ENCODE peak calls at places on chromosomes 3 and 15, in seven cellular contexts. N is HS-5, A is HEK293T, D is nephron progenitor cell, U is NCI-H226, E is foreskin melanocyte, V is KBM-7. R is an unnamed sample.

GRCh38 chr3:127544806-127545545 is 45.6 kb downstream of the TPRA1 start:
- DNase-seq in V (no peak), A (no peak), U (no peak), N (no peak), D (no peak), E (no peak), R (no peak)

GRCh38 chr3:57298041-57298440 is 5.6 kb upstream of the ASB14 start:
- DNase-seq in A (no peak), U (peak), N (peak), D (no peak), E (no peak), V (no peak), R (no peak)

GRCh38 chr3:69739204-69740102 is at the start of gene MITF:
- DNase-seq in D (peak), V (peak), E (peak), A (peak), N (peak), U (peak), R (peak)

GRCh38 chr3:106345353-106346027 is 476.7 kb upstream of the CBLB start:
- DNase-seq in A (no peak), N (peak), U (peak), V (peak), E (peak), D (no peak), R (peak)

GRCh38 chr15:67048281-67049279 is 16.8 kb upstream of the SMAD3 start:
- DNase-seq in E (no peak), A (no peak), N (peak), U (peak), D (no peak), V (no peak), R (no peak)

GRCh38 chr3:132209860-132210259 is 107.3 kb upstream of the ACP3 start:
- DNase-seq in D (no peak), U (no peak), A (no peak), V (no peak), E (no peak), N (no peak), R (no peak)

GRCh38 chr15:89486726-89487050 is 9.7 kb downstream of the RHCG start:
- DNase-seq in N (no peak), D (no peak), U (no peak), A (no peak), V (peak), E (no peak), R (no peak)

GRCh38 chr15:74817370-74817737 is 4.7 kb downstream of the LMAN1L start:
- DNase-seq in A (no peak), E (no peak), U (no peak), V (peak), D (no peak), N (no peak), R (no peak)

GRCh38 chr15:95770191-95770590 is 560.3 kb upstream of the NR2F2 start:
- DNase-seq in A (no peak), N (peak), V (no peak), E (no peak), D (no peak), U (peak), R (no peak)

GRCh38 chr3:115903843-115904242 is 280.5 kb downstream of the GAP43 start:
- DNase-seq in D (no peak), A (no peak), N (peak), V (no peak), U (no peak), E (no peak), R (no peak)

GRCh38 chr3:44326035-44326434 is 12.5 kb upstream of the TCAIM start:
- DNase-seq in D (no peak), N (no peak), U (no peak), V (peak), E (no peak), A (no peak), R (no peak)

GRCh38 chr15:81071130-81071529 is 62.9 kb upstream of the CFAP161 start:
- DNase-seq in E (no peak), D (no peak), N (no peak), A (no peak), V (no peak), U (peak), R (no peak)

GRCh38 chr3:16286161-16286560 is 21.1 kb downstream of the OXNAD1 start:
- DNase-seq in N (no peak), D (no peak), V (no peak), U (no peak), E (no peak), A (no peak), R (no peak)

GRCh38 chr3:192409838-192410683 is 317.3 kb downstream of the FGF12 start:
- DNase-seq in A (peak), V (no peak), E (no peak), N (no peak), D (peak), U (peak), R (no peak)

GRCh38 chr15:53359038-53359437 is 400.4 kb downstream of the WDR72 start:
- DNase-seq in D (no peak), N (no peak), A (no peak), V (no peak), U (no peak), E (no peak), R (no peak)

GRCh38 chr3:52195823-52196331 is 2.1 kb upstream of the ALAS1 start:
- DNase-seq in D (no peak), N (peak), V (no peak), U (peak), E (no peak), A (no peak), R (peak)

GRCh38 chr3:173066044-173066679 is 74.9 kb downstream of the SPATA16 start:
- DNase-seq in D (no peak), N (peak), V (peak), U (peak), E (peak), A (no peak), R (no peak)

GRCh38 chr15:99322643-99323405 is 71.5 kb downstream of the LRRC28 start:
- DNase-seq in U (no peak), V (no peak), A (no peak), E (no peak), N (no peak), D (no peak), R (peak)

GRCh38 chr3:112405845-112406244 is 72.9 kb downstream of the CD200 start:
- DNase-seq in D (no peak), E (no peak), A (no peak), U (no peak), V (no peak), N (no peak), R (no peak)

GRCh38 chr15:58457466-58457965 is 25.7 kb downstream of the LIPC start:
- DNase-seq in A (no peak), D (no peak), V (peak), U (peak), N (peak), E (no peak), R (no peak)

GRCh38 chr3:49720383-49721164 is 1.1 kb upstream of the AMIGO3 start:
- DNase-seq in E (no peak), V (no peak), D (no peak), U (no peak), A (no peak), N (no peak), R (no peak)

GRCh38 chr3:34008191-34008590 is 209.8 kb downstream of the PDCD6IP start:
- DNase-seq in D (peak), N (no peak), U (no peak), E (no peak), A (no peak), V (no peak), R (no peak)

GRCh38 chr3:46677096-46677702 is 16.3 kb downstream of the ALS2CL start:
- DNase-seq in N (no peak), A (no peak), E (no peak), U (no peak), V (no peak), D (no peak), R (no peak)

GRCh38 chr15:60528530-60528929 is 49.6 kb upstream of the ICE2 start:
- DNase-seq in N (no peak), U (no peak), A (no peak), D (no peak), V (no peak), E (no peak), R (no peak)

R was measured in SK-MEL-5.